ENCODE peak calls at places on chromosome 13, in six cellular contexts. U, W, G, X, E and Z are unnamed samples.

GRCh38 chr13:34696296-34696695 is 245.8 kb upstream of the NBEA start:
- DNase-seq in U (no peak), W (no peak), G (no peak), X (no peak), E (no peak), Z (no peak)

GRCh38 chr13:27006519-27007161 is 165.0 kb downstream of the USP12 start:
- DNase-seq in U (no peak), W (no peak), G (no peak), X (peak), E (peak), Z (peak)

GRCh38 chr13:46165485-46166220 is 16.3 kb downstream of the LCP1 start:
- DNase-seq in U (no peak), W (no peak), G (no peak), X (no peak), E (no peak), Z (no peak)

GRCh38 chr13:82458169-82458568 is 1424.1 kb downstream of the SLITRK1 start:
- DNase-seq in U (no peak), W (no peak), G (no peak), X (no peak), E (no peak), Z (no peak)

GRCh38 chr13:30735025-30735967 is at the start of gene ALOX5AP:
- DNase-seq in U (no peak), W (no peak), G (no peak), X (peak), E (no peak), Z (peak)

GRCh38 chr13:44759222-44759721 is 183.1 kb upstream of the TSC22D1 start:
- DNase-seq in U (no peak), W (no peak), G (no peak), X (peak), E (no peak), Z (no peak)

GRCh38 chr13:80337011-80337688 is 3.8 kb downstream of the SPRY2 start:
- DNase-seq in U (no peak), W (no peak), G (no peak), X (no peak), E (no peak), Z (peak)

GRCh38 chr13:78193853-78194252 is 275.2 kb upstream of the EDNRB start:
- DNase-seq in U (no peak), W (no peak), G (no peak), X (no peak), E (no peak), Z (no peak)

GRCh38 chr13:99357149-99357596 is 50.0 kb upstream of the GPR183 start:
- DNase-seq in U (no peak), W (no peak), G (no peak), X (no peak), E (no peak), Z (no peak)

GRCh38 chr13:32791545-32792172 is 205.4 kb downstream of the PDS5B start:
- DNase-seq in U (no peak), W (peak), G (no peak), X (no peak), E (no peak), Z (no peak)

GRCh38 chr13:28012896-28013295 is 24.4 kb upstream of the URAD start:
- DNase-seq in U (no peak), W (no peak), G (no peak), X (no peak), E (no peak), Z (no peak)

GRCh38 chr13:99053636-99054233 is 75.9 kb upstream of the DOCK9 start:
- DNase-seq in U (no peak), W (no peak), G (no peak), X (no peak), E (no peak), Z (peak)

GRCh38 chr13:95201814-95202521 is 99.3 kb downstream of the ABCC4 start:
- DNase-seq in U (no peak), W (no peak), G (no peak), X (no peak), E (no peak), Z (no peak)

GRCh38 chr13:113950451-113951245 is 23.2 kb downstream of the C13orf46 start:
- DNase-seq in U (no peak), W (no peak), G (no peak), X (no peak), E (no peak), Z (peak)

GRCh38 chr13:60226507-60226906 is 62.8 kb upstream of the DIAPH3 start:
- DNase-seq in U (no peak), W (peak), G (no peak), X (no peak), E (peak), Z (no peak)

GRCh38 chr13:83312194-83312593 is 570.1 kb downstream of the SLITRK1 start:
- DNase-seq in U (no peak), W (no peak), G (no peak), X (no peak), E (no peak), Z (no peak)

GRCh38 chr13:59543418-59543817 is 620.3 kb downstream of the DIAPH3 start:
- DNase-seq in U (no peak), W (no peak), G (no peak), X (no peak), E (no peak), Z (no peak)

GRCh38 chr13:98393873-98394272 is 183.0 kb downstream of the STK24 start:
- DNase-seq in U (no peak), W (no peak), G (no peak), X (no peak), E (no peak), Z (no peak)

GRCh38 chr13:52695856-52696255 is 43.2 kb downstream of the SUGT1 start:
- DNase-seq in U (no peak), W (no peak), G (no peak), X (no peak), E (no peak), Z (no peak)

GRCh38 chr13:44816701-44817684 is 172.3 kb downstream of the NUFIP1 start:
- DNase-seq in U (no peak), W (peak), G (no peak), X (no peak), E (peak), Z (no peak)

GRCh38 chr13:29125934-29126424 is 305.8 kb downstream of the MTUS2 start:
- DNase-seq in U (no peak), W (no peak), G (no peak), X (no peak), E (no peak), Z (no peak)

GRCh38 chr13:30593001-30593400 is 24.7 kb upstream of the USPL1 start:
- DNase-seq in U (no peak), W (no peak), G (no peak), X (no peak), E (no peak), Z (no peak)

GRCh38 chr13:74715718-74716117 is 581.5 kb upstream of the KLF12 start:
- DNase-seq in U (no peak), W (no peak), G (no peak), X (no peak), E (no peak), Z (no peak)

GRCh38 chr13:113813749-113814434 is 50.0 kb downstream of the GAS6 start:
- DNase-seq in U (no peak), W (no peak), G (no peak), X (no peak), E (no peak), Z (peak)

GRCh38 chr13:80214521-80214941 is 126.4 kb downstream of the SPRY2 start:
- DNase-seq in U (no peak), W (peak), G (no peak), X (no peak), E (no peak), Z (no peak)

GRCh38 chr13:39215971-39216370 is 177.7 kb downstream of the NHLRC3 start:
- DNase-seq in U (no peak), W (no peak), G (no peak), X (no peak), E (no peak), Z (no peak)

GRCh38 chr13:100089633-100090032 is 740 bp downstream of the PCCA start:
- DNase-seq in U (no peak), W (no peak), G (no peak), X (no peak), E (no peak), Z (no peak)

GRCh38 chr13:36447501-36447900 is 15.2 kb downstream of the CCNA1 start:
- DNase-seq in U (peak), W (no peak), G (no peak), X (no peak), E (no peak), Z (no peak)

GRCh38 chr13:62293081-62293480 is 877.4 kb upstream of the PCDH20 start:
- DNase-seq in U (no peak), W (peak), G (no peak), X (no peak), E (no peak), Z (no peak)

GRCh38 chr13:22665531-22665930 is 515.2 kb upstream of the SGCG start:
- DNase-seq in U (no peak), W (peak), G (no peak), X (no peak), E (no peak), Z (no peak)

GRCh38 chr13:76884571-76885202 is 1.5 kb downstream of the KCTD12 start:
- DNase-seq in U (peak), W (no peak), G (no peak), X (no peak), E (no peak), Z (peak)

GRCh38 chr13:74040200-74040599 is 94.0 kb downstream of the KLF12 start:
- DNase-seq in U (no peak), W (peak), G (no peak), X (peak), E (peak), Z (no peak)

GRCh38 chr13:28953714-28954113 is 133.6 kb downstream of the MTUS2 start:
- DNase-seq in U (no peak), W (no peak), G (no peak), X (no peak), E (no peak), Z (no peak)

GRCh38 chr13:76383671-76384461 is 502.3 kb downstream of the KCTD12 start:
- DNase-seq in U (no peak), W (peak), G (peak), X (no peak), E (no peak), Z (no peak)

GRCh38 chr13:31540316-31540715 is 199.0 kb upstream of the RXFP2 start:
- DNase-seq in U (no peak), W (no peak), G (no peak), X (no peak), E (no peak), Z (no peak)

GRCh38 chr13:59360108-59360507 is 803.6 kb downstream of the DIAPH3 start:
- DNase-seq in U (no peak), W (no peak), G (no peak), X (no peak), E (no peak), Z (no peak)

GRCh38 chr13:91368676-91369425 is 21.4 kb downstream of the MIR17HG start:
- DNase-seq in U (no peak), W (no peak), G (no peak), X (no peak), E (no peak), Z (no peak)

GRCh38 chr13:108663710-108664109 is 34.3 kb downstream of the MYO16 start:
- DNase-seq in U (no peak), W (no peak), G (no peak), X (no peak), E (no peak), Z (no peak)
- H3K27ac ChIP-seq in U (no peak), W (no peak), G (no peak), X (no peak), E (no peak), Z (no peak)

GRCh38 chr13:63629591-63629990 is 2213.9 kb upstream of the PCDH20 start:
- DNase-seq in U (no peak), W (no peak), G (no peak), X (no peak), E (no peak), Z (no peak)
- TF ChIP-seq CTCF in U (no peak), W (no peak), G (no peak), X (no peak), E (no peak), Z (no peak)

DNA sequence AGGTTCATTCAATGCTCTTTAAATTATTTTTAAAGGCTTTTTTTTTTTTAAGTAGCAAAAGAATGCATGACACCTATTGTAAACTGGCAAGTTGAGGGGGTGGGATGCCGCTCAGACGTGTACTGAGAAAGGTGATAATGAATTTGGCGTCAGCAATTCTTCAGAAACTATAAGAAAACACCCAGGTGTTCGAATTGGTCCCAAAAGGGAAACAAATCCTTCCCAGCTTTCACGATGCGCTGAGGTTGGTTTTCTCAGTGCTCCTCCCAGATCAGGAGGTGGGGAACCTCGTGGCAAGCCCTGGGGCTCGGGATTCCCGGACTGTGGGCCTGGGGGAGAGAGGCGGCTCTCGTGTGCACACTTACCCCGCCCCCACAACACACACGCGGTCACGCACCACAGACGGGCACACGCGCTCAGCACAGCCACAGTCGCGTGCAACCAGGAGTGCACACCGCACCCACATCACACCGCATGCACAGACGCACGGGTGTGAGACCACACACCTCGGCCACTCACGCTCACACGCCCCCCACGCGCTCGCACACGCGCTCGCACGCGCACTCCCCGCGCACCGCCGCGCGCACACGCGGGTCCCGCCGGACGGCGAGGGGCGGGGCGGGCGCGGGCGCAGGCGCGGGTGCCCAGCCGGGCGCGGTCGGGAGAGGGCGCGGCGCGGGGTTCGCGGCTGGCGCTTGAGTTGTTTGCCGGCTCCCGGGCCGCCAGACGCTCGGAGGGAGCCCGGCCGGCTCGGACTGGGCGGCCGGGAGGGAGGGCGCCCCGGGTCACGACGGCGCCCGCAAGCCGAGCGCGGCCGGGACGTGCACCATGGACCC is at the start of gene FAM124A:
- DNase-seq in U (peak), W (peak), G (peak), X (peak), E (peak), Z (peak)
- TF ChIP-seq POLR2A in U (no peak), W (peak), G (peak), X (no peak), E (no peak), Z (peak)

GRCh38 chr13:109572389-109572788 is 214.0 kb downstream of the IRS2 start:
- DNase-seq in U (no peak), W (no peak), G (no peak), X (no peak), E (no peak), Z (no peak)

GRCh38 chr13:109568273-109568900 is 218.0 kb downstream of the IRS2 start:
- DNase-seq in U (no peak), W (no peak), G (no peak), X (no peak), E (no peak), Z (no peak)

GRCh38 chr13:109567315-109567714 is 219.1 kb downstream of the IRS2 start:
- DNase-seq in U (no peak), W (no peak), G (no peak), X (no peak), E (no peak), Z (no peak)

GRCh38 chr13:109565877-109566276 is 220.5 kb downstream of the IRS2 start:
- DNase-seq in U (no peak), W (no peak), G (no peak), X (no peak), E (no peak), Z (no peak)

DNA sequence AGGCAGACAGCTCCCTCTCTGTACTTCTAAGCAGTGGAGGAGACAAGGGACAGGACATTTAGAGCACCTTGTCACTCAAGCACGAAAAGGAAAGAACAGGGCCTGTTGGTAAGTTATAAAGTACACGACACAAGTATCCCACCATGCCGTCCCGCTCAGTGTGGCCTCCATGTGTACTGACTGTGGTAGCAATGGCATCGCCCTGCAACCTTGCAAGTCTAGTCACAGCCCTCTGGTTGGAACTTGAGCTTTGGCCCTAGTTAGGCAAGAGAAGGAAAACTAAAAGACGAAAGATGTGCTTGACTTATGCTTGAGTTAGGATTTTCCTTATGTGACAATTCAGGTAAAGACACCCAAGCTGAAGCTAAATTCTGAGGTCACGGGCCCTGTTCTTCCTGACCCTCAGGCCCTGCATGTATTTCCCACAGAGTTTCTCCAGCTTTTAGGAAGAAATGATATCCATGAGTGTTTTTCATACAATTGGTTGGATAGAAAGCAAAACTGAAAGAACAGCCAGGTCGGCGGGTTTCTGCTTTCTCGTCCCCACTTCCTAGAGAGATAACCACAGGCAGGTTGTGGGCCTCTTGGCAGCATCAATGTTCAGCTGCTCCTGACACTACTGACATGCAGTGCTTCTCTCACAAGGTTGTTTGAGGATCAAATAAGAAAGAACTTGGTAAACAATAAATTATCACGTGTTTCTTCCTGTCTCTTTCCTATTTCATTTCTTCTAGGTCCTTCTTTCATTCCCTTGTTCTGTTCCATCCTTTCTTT is 216.3 kb downstream of the IRS2 start:
- DNase-seq in U (no peak), W (no peak), G (no peak), X (peak), E (no peak), Z (no peak)
- H3K27ac ChIP-seq in U (no peak), W (peak), G (no peak), X (no peak), E (no peak), Z (no peak)

GRCh38 chr13:103140001-103140671 is 73.9 kb upstream of the SLC10A2 start:
- DNase-seq in U (no peak), W (peak), G (no peak), X (no peak), E (peak), Z (no peak)
- TF ChIP-seq CTCF in U (peak), W (no peak), G (peak), X (peak), E (peak), Z (no peak)

DNA sequence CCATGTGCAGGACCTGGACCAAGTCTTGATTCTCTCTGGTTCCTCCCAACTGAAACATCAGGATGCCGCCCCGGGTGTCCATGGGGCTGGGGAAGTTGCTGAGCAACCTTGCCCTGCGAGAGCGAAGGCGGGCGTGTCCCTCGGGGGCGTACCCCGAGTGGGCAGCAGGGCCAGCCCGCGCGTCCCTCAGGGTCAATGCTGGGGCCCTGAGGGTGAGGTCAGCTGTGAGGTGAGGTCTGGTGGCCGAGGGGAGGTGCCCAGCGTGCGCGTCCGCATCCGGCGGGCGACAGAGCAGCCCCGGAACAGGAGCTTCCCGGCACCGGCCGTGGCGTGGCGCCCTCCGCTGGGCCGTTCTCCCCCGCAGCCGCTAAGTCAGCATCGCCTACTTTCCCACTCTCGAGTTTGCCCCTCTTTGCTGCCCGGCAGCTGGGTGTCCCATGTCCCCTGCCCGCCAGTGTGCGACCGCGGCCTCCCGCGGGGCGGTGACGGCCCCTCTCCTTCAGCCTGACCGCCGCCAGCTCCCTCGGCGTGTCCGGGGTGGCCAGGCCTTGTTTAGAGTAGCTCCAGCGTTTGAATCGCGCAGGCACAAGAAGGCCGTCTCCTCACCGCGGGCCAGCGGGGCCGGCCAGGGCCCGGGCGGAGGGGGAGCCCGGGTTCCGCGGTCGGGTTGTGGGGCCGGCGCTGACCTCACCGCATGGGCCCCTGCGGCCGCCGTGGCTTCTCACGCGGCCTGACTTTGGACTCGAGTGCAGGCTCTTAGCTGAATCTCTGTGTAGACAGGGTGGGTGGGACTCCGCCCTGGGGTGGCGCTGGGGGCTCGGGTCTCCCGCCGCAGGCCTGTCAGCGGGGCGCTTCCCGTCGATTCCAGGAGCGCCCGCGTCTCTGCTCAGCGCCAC is 33.0 kb downstream of the GJA3 start:
- DNase-seq in U (peak), W (peak), G (peak), X (peak), E (no peak), Z (peak)
- TF ChIP-seq POLR2A in U (no peak), W (peak), G (peak), X (no peak), E (no peak), Z (no peak)

GRCh38 chr13:110554946-110555345 is 6.6 kb downstream of the RAB20 start:
- DNase-seq in U (no peak), W (no peak), G (no peak), X (no peak), E (no peak), Z (no peak)

GRCh38 chr13:110552767-110553166 is 8.8 kb downstream of the RAB20 start:
- DNase-seq in U (no peak), W (no peak), G (no peak), X (no peak), E (no peak), Z (no peak)

GRCh38 chr13:110553417-110553816 is 8.1 kb downstream of the RAB20 start:
- DNase-seq in U (no peak), W (no peak), G (no peak), X (no peak), E (no peak), Z (no peak)

GRCh38 chr13:110555601-110556223 is 5.8 kb downstream of the RAB20 start:
- DNase-seq in U (no peak), W (peak), G (no peak), X (peak), E (no peak), Z (peak)

GRCh38 chr13:110554227-110554836 is 7.2 kb downstream of the RAB20 start:
- DNase-seq in U (no peak), W (no peak), G (no peak), X (no peak), E (no peak), Z (peak)
- H3K27ac ChIP-seq in U (no peak), W (no peak), G (no peak), X (peak), E (no peak), Z (no peak)

DNA sequence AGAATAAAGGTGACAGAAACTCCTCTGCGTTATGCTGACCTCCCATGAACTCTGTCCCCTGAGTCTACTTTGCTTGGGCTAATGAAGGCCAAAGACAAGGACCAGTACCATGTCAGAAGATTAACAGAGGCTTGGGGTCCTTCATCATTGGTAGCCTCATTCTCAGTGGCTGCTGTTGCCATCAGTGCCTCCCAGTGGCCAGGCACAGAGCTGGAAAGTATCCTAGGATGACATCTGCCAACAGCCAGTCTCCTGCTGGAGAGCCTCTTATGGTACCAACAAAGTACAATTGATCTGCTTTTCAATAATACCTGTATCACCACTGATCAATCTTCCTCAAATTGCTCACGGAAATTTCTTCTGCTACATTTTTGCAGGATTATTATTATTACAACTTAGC is 281.6 kb downstream of the DNAJC15 start:
- DNase-seq in U (no peak), W (peak), G (no peak), X (no peak), E (no peak), Z (no peak)
- TF ChIP-seq CTCF in U (no peak), W (no peak), G (no peak), X (no peak), E (peak), Z (no peak)